ENCODE peak calls at places on chromosomes 5 and 9, in seven cellular contexts. T is GM23338, W is GM12878, U is A549, M is SK-N-SH, Q is HCT116, H is Panc1. C is an unnamed sample.

GRCh38 chr5:35575578-35575977 is 42.1 kb upstream of the SPEF2 start:
- DNase-seq in H (no peak), U (no peak), T (no peak), Q (no peak), M (no peak), W (no peak), C (no peak)

GRCh38 chr9:69546265-69546664 is 125.9 kb downstream of the APBA1 start:
- DNase-seq in W (no peak), U (no peak), M (peak; percentile 53), H (no peak), Q (peak; percentile 7), T (peak; percentile 80), C (no peak)

GRCh38 chr9:115524467-115525059 is 406.6 kb upstream of the TNC start:
- DNase-seq in W (no peak), T (peak; percentile 81), Q (peak; percentile 47), M (peak; percentile 44), H (peak; percentile 12), U (peak; percentile 38), C (no peak)

GRCh38 chr5:135761746-135762145 is 72.7 kb upstream of the SLC25A48 start:
- DNase-seq in Q (no peak), T (no peak), M (no peak), U (no peak), W (no peak), H (no peak), C (no peak)

GRCh38 chr9:6902423-6902822 is 144.7 kb downstream of the KDM4C start:
- DNase-seq in Q (peak; percentile 34), W (no peak), U (no peak), M (no peak), T (no peak), H (no peak), C (no peak)

GRCh38 chr5:134555223-134555790 is 29.8 kb downstream of the JADE2 start:
- DNase-seq in H (no peak), M (no peak), U (no peak), W (no peak), Q (no peak), T (no peak), C (no peak)

GRCh38 chr5:55159763-55160492 is at the start of gene GPX8:
- DNase-seq in U (peak; percentile 76), T (peak; percentile 89), Q (peak; percentile 77), W (no peak), M (peak; percentile 26), H (peak; percentile 73), C (no peak)

GRCh38 chr9:136846376-136847064 is 2.7 kb upstream of the PHPT1 start:
- DNase-seq in T (no peak), W (no peak), Q (no peak), H (no peak), M (no peak), U (no peak), C (no peak)

GRCh38 chr5:150146862-150147579 is 8.6 kb downstream of the PDGFRB start:
- DNase-seq in Q (no peak), U (no peak), T (no peak), M (peak; percentile 70), H (no peak), W (no peak), C (no peak)

GRCh38 chr5:150146235-150146634 is 9.4 kb downstream of the PDGFRB start:
- DNase-seq in Q (no peak), T (no peak), U (no peak), M (no peak), W (no peak), H (no peak), C (no peak)

GRCh38 chr5:150148408-150148927 is 7.2 kb downstream of the PDGFRB start:
- DNase-seq in W (no peak), T (no peak), Q (no peak), H (no peak), U (no peak), M (no peak), C (no peak)

GRCh38 chr5:150149618-150150017 is 6.0 kb downstream of the PDGFRB start:
- DNase-seq in U (no peak), H (no peak), Q (no peak), M (no peak), T (no peak), W (no peak), C (no peak)

DNA sequence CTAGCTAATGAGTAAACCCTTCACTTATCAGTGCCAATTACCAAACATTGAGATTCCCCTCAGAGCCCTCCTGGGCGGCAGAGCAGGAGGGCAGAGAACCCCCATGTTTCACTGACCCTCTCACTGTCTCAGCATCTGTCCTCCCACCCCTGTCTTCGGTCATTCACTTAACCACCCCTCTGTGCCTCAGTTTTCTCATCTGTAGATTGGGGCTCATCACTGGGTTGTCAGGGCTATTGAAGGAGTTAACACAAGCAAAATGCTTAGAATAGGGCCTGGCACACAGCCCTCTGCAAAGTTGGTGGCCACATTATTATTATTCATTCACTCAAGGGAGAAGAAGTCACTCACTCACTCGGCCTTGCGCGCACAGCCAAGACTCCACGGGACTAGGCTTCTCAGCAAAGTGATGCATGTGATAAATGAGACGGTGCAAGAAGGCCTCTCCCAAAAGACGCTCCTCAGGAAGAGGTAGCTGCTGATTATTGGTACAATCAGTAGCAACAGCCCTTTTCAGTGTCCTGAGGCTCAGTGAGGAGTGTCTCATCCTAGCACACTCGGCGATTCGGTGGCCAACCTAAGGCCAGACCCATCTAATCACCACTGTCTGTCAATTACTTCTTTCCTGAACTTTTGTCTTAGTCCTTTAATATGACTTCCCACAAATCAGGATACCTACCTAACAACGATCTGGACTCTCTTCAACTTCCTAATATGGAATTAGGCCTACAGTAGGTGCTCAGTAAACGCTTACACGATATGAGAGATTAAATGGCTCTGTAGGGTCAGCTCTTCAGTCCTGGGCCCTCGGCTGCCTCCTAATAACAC is 7.9 kb downstream of the PDGFRB start:
- DNase-seq in U (no peak), W (no peak), Q (no peak), H (no peak), M (no peak), T (no peak), C (no peak)
- H3K27ac ChIP-seq in U (no peak overlapping the region), W (no peak overlapping the region), Q (no peak overlapping the region), H (no peak overlapping the region), M (peak overlapping the region; percentile 6), T (no peak overlapping the region), C (no peak overlapping the region)

DNA sequence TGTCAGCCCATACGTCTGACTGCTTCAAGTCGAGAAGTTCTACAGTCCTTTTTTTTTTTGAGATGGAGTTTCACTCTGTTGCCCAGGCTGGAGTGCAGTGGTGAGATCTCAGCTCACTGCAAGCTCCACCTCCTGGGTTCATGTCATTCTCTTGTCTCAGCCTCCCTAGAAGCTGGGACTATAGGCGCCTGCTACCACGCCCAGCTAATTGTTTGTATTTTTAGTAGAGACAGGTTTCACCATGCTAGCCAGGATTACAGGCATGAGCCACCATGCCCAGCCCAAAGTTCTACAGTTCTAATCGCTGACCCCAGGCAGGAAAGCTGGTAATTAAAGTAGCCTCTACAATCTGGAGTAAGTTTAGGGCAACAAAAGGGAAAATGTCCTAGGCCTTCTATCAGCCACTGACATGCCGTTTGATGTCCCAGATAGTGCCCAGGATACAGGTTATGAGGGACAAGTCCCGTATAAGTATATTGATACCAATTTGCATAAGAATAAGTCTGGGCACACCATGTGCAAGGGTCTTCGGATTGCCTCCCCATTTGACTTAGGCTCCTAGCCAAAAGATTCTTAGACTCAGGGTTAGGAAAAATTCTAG is 1110.8 kb downstream of the TAF11L14 start:
- DNase-seq in T (no peak), M (no peak), H (no peak), Q (no peak), U (no peak), W (no peak), C (no peak)
- TF ChIP-seq REST in T (no peak), M (no peak), H (no peak), Q (no peak), U (no peak), W (no peak), C (no peak)

GRCh38 chr5:151110992-151111391 is 30.2 kb upstream of the TNIP1 start:
- DNase-seq in M (no peak), H (no peak), W (no peak), U (no peak), T (no peak), Q (no peak), C (no peak)

GRCh38 chr5:151107738-151108520 is 27.1 kb upstream of the TNIP1 start:
- DNase-seq in W (no peak), Q (no peak), M (no peak), U (no peak), H (no peak), T (no peak), C (no peak)

GRCh38 chr5:151108566-151108965 is 27.7 kb upstream of the TNIP1 start:
- DNase-seq in W (no peak), M (no peak), Q (no peak), U (no peak), H (no peak), T (no peak), C (no peak)

GRCh38 chr5:151107084-151107483 is 26.2 kb upstream of the TNIP1 start:
- DNase-seq in M (no peak), H (no peak), T (no peak), U (no peak), W (no peak), Q (no peak), C (no peak)

DNA sequence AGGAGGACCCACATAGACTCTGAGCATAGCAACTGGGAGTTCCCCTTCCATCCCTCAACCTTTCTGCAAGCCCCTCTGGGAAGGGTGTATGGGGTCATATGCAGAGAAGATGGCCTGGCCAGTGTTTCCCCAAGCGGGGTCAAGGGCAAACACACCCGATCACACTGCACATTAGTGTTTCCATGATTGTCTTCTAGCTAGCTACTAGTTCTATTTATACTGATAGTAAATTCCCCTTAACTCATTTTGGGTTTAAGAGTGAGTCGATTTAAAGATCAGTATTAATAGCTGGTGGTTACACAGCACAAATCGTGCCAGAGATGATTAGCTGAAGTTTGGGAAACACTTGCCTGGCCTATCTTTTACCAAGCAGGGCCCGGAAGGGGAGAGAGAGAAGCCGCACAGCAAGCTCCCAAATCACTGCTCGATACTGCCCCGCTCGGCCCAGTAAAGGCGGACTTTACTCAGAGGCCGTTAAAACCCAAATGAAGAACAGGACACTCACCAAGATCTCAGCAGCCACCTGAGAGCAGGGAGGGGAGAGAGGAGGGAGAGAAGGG is 29.4 kb upstream of the TNIP1 start:
- DNase-seq in W (no peak), Q (no peak), T (no peak), U (no peak), M (no peak), H (no peak), C (no peak)
- H3K27ac ChIP-seq in W (peak overlapping the region; percentile 72), Q (no peak overlapping the region), T (no peak overlapping the region), U (no peak overlapping the region), M (no peak overlapping the region), H (no peak overlapping the region), C (no peak overlapping the region)

GRCh38 chr5:171544913-171545550 is 125.6 kb downstream of the FGF18 start:
- DNase-seq in H (no peak), W (no peak), M (no peak), U (no peak), Q (no peak), T (no peak), C (no peak)

GRCh38 chr5:171541380-171541779 is 121.9 kb downstream of the FGF18 start:
- DNase-seq in T (no peak), Q (no peak), M (no peak), W (no peak), H (no peak), U (no peak), C (no peak)

GRCh38 chr5:171542504-171543150 is 123.2 kb downstream of the FGF18 start:
- DNase-seq in W (no peak), T (no peak), Q (no peak), U (no peak), H (no peak), M (no peak), C (no peak)

GRCh38 chr5:171540865-171541264 is 121.4 kb downstream of the FGF18 start:
- DNase-seq in T (no peak), M (no peak), U (no peak), H (no peak), W (no peak), Q (no peak), C (no peak)

DNA sequence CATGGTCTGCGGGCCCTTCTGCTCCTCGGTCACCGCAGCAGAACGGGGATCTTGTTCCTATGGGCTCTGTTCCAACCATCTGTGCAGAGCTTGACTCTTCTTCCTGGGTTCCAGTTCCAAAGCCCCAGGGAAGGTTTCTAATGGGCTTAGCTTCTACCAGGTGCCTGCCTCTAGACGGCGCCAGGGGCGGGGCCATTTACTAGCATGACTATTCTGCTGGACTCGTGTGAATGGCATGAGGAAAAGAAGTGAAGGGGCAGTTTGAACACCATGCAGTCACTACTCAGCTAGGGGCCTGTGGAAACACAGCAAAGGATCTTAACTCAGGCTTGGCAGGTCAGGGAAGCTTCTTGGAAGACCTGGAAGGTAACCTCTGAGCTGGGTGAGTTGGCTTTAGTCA is 124.0 kb downstream of the FGF18 start:
- DNase-seq in W (no peak), M (no peak), T (no peak), Q (no peak), H (no peak), U (no peak), C (no peak)
- TF ChIP-seq REST in W (no peak), M (no peak), T (no peak), Q (no peak), H (no peak), U (no peak), C (no peak)

C was measured in HL-60.